ENCODE peak calls at places on chromosomes 6 and 20, in nine cellular contexts. C is naive thymus-derived CD4-positive, alpha-beta T cell; N is cardiac muscle cell; J is GM23338; B is SK-N-SH; V is heart right ventricle; S is H9; W is mesendoderm; M is IMR-90. X is an unnamed sample.

GRCh38 chr6:130676077-130676772 is 151.0 kb upstream of the SMLR1 start:
- DNase-seq in C (no peak), N (no peak), J (peak; percentile 50), B (no peak), V (no peak), S (peak; percentile 34), W (peak; percentile 42), M (no peak), X (no peak)

GRCh38 chr6:63410435-63411426 is 90.9 kb upstream of the LGSN start:
- DNase-seq in C (no peak), N (no peak), J (no peak), B (no peak), V (no peak), S (no peak), W (no peak), M (no peak), X (no peak)

GRCh38 chr6:89999154-89999553 is 104.9 kb downstream of the GJA10 start:
- DNase-seq in C (no peak), N (no peak), J (no peak), B (no peak), V (peak; percentile 48), S (no peak), W (no peak), M (peak; percentile 23), X (no peak)

GRCh38 chr6:55282145-55282544 is 45.1 kb upstream of the GFRAL start:
- DNase-seq in C (no peak), N (peak; percentile 12), J (peak; percentile 10), B (no peak), V (no peak), S (no peak), W (peak; percentile 71), M (no peak), X (no peak)

GRCh38 chr20:59751075-59751711 is 146.9 kb downstream of the PHACTR3 start:
- DNase-seq in C (no peak), N (no peak), J (peak; percentile 89), B (peak; percentile 92), V (peak; percentile 78), S (peak; percentile 86), W (peak; percentile 65), M (peak; percentile 24), X (peak; percentile 78)

GRCh38 chr6:143759666-143760065 is 81.9 kb downstream of the PHACTR2 start:
- DNase-seq in C (no peak), N (no peak), J (no peak), B (no peak), V (no peak), S (no peak), W (no peak), M (peak; percentile 41), X (no peak)

GRCh38 chr6:4895971-4896370 is 107.9 kb downstream of the RPP40 start:
- DNase-seq in C (no peak), N (no peak), J (no peak), B (no peak), V (no peak), S (peak; percentile 20), W (no peak), M (no peak), X (no peak)

GRCh38 chr20:9300080-9300479 is 214.3 kb upstream of the LAMP5 start:
- DNase-seq in C (no peak), N (no peak), J (no peak), B (no peak), V (no peak), S (no peak), W (no peak), M (no peak), X (no peak)

GRCh38 chr6:129835691-129836090 is 25.4 kb downstream of the TMEM244 start:
- DNase-seq in C (no peak), N (no peak), J (no peak), B (no peak), V (no peak), S (no peak), W (no peak), M (peak; percentile 79), X (peak; percentile 19)

GRCh38 chr20:58011947-58012610 is 216.4 kb downstream of the ANKRD60 start:
- DNase-seq in C (no peak), N (no peak), J (no peak), B (no peak), V (no peak), S (peak; percentile 23), W (no peak), M (no peak), X (no peak)

GRCh38 chr20:42341654-42342053 is 723.5 kb upstream of the CHD6 start:
- DNase-seq in C (no peak), N (no peak), J (no peak), B (no peak), V (no peak), S (no peak), W (no peak), M (no peak), X (no peak)

GRCh38 chr6:119426619-119427018 is 77.1 kb upstream of the MAN1A1 start:
- DNase-seq in C (no peak), N (no peak), J (no peak), B (no peak), V (no peak), S (no peak), W (no peak), M (no peak), X (no peak)

GRCh38 chr6:152338335-152339125 is 298.6 kb downstream of the SYNE1 start:
- DNase-seq in C (peak; percentile 27), N (peak; percentile 33), J (peak; percentile 50), B (peak; percentile 59), V (peak; percentile 60), S (peak; percentile 45), W (peak; percentile 22), M (peak; percentile 21), X (peak; percentile 52)

GRCh38 chr20:1712634-1713625 is 55.4 kb upstream of the SIRPG start:
- DNase-seq in C (no peak), N (no peak), J (no peak), B (no peak), V (no peak), S (no peak), W (no peak), M (no peak), X (no peak)

GRCh38 chr6:116099036-116099435 is 1.6 kb upstream of the NT5DC1 start:
- DNase-seq in C (no peak), N (no peak), J (no peak), B (no peak), V (no peak), S (no peak), W (no peak), M (no peak), X (no peak)

GRCh38 chr6:170553686-170554085 is 483 bp upstream of the TBP start:
- DNase-seq in C (no peak), N (peak; percentile 53), J (no peak), B (no peak), V (no peak), S (no peak), W (no peak), M (peak; percentile 37), X (peak; percentile 66)

GRCh38 chr20:48606117-48606840 is 221.5 kb downstream of the PREX1 start:
- DNase-seq in C (no peak), N (no peak), J (no peak), B (no peak), V (no peak), S (no peak), W (no peak), M (no peak), X (no peak)
- H3K27me3 ChIP-seq in C (no peaks in the 10 kb centered on the region), N (no peaks in the 10 kb centered on the region), J (no peaks in the 10 kb centered on the region), B (no peaks in the 10 kb centered on the region), V (no peaks in the 10 kb centered on the region), S (no peaks in the 10 kb centered on the region), W (no peaks in the 10 kb centered on the region), M (peaks cover 19% of the 10 kb centered on the region), X (no peaks in the 10 kb centered on the region)

DNA sequence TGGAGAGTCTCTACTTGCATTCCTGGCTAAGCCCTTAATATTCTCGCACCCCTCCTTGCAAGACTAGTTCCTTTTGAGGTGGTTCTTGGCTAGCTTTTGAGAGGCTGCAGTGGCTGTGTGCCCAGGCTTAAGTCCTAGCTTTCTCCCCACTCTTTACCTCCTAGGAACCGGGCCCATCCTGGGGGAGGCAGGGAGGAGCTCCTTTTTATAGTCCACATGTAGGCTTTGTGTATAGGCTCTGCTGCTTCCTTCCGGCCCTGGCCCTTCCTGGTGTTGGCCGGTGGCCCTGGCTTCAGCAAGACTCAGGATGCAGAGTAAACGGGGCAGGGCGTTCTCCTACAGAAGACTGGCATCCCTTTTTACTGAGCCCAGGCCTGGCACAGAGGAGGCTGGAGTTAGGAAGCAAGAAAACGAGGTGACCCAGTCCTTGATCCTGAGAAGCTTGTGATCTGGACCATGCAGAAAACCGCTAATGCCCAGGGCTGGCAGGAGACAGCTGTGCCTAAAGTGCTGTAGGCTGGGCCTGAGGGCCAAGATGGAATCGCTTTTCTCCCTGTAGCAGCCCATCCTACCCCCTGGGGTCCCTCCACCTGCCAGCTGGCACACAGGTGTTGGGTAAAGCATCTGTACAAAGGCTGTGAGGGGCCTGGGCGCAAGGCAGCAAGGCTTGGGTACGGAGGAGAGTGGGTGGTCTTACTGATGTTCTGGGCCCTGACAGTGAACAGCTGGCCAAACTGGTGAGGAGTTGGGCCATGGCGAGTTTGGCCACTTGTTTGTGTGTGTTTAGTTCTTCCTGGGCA is 8.7 kb downstream of the PLCG1 start:
- DNase-seq in C (no peak), N (no peak), J (no peak), B (no peak), V (peak; percentile 51), S (no peak), W (no peak), M (no peak), X (no peak)
- H3K4me1 ChIP-seq in C (peaks cover 100% of the 10 kb centered on the region), N (peaks cover 18% of the 10 kb centered on the region), J (peaks cover 18% of the 10 kb centered on the region), B (peaks cover 36% of the 10 kb centered on the region), V (peaks cover 100% of the 10 kb centered on the region), S (peaks cover 2% of the 10 kb centered on the region), W (peaks cover under 1% of the 10 kb centered on the region), M (peaks cover 12% of the 10 kb centered on the region), X (peaks cover 21% of the 10 kb centered on the region)

GRCh38 chr20:18063676-18064075 is 6.0 kb upstream of the OVOL2 start:
- DNase-seq in C (no peak), N (no peak), J (no peak), B (no peak), V (no peak), S (no peak), W (no peak), M (no peak), X (no peak)

GRCh38 chr20:18072532-18072931 is 14.8 kb upstream of the OVOL2 start:
- DNase-seq in C (no peak), N (no peak), J (no peak), B (no peak), V (no peak), S (no peak), W (no peak), M (no peak), X (no peak)

GRCh38 chr20:18066421-18067333 is 9.0 kb upstream of the OVOL2 start:
- DNase-seq in C (no peak), N (no peak), J (peak; percentile 54), B (no peak), V (no peak), S (no peak), W (peak; percentile 16), M (no peak), X (no peak)
- H3K27me3 ChIP-seq in C (peaks cover 3% of the 10 kb centered on the region), N (peaks cover 14% of the 10 kb centered on the region), J (no peaks in the 10 kb centered on the region), B (peaks cover 20% of the 10 kb centered on the region), V (no peaks in the 10 kb centered on the region), S (no peaks in the 10 kb centered on the region), W (no peaks in the 10 kb centered on the region), M (peaks cover 7% of the 10 kb centered on the region), X (no peaks in the 10 kb centered on the region)

DNA sequence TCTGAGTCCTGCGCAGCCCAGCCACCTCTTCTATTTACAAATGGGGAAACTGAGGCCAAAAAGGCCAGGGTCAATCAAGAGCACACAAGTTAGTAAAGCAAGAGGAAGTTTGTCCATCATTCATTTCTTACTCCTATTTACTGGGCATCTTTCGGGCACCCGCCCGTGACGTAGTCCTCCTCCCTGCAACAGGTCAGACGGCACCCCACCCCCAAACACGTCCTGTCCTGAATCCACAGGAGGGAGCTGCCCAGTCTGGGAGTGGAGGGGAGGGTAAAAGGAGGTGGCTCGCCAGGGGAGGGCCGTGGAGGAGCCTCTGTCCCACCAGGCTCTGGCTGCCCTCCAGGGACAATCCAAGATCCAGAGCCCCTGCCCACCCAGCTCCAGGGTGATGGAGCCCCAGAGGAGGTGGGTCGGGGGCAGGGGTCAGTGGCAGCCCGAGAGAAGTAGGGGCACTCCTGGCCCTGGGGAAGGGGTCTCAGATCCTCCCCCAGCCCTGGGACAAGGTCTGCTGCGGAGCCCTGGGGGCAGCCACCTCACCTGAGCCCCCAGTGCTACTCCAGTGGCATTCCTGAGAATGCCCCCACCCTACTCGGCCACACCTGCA is 2.5 kb upstream of the LAMA5 start:
- DNase-seq in C (no peak), N (no peak), J (no peak), B (no peak), V (peak; percentile 15), S (no peak), W (no peak), M (no peak), X (no peak)
- H3K4me1 ChIP-seq in C (no peaks in the 10 kb centered on the region), N (peaks cover 55% of the 10 kb centered on the region), J (peaks cover 33% of the 10 kb centered on the region), B (peaks cover 77% of the 10 kb centered on the region), V (peaks cover 63% of the 10 kb centered on the region), S (peaks cover 7% of the 10 kb centered on the region), W (peaks cover 8% of the 10 kb centered on the region), M (peaks cover 40% of the 10 kb centered on the region), X (peaks cover 56% of the 10 kb centered on the region)

X was measured in hepatocyte.